ENCODE peak calls at places on chromosomes 7 and 10, in four cellular contexts. One of them, this sample, is unnamed.

GRCh38 chr7:83178066-83178465 is 15.4 kb upstream of the PCLO start:
- DNase-seq in HCT116: no peak
- DNase-seq in HepG2: no peak
- DNase-seq in SK-N-SH: no peak
- DNase-seq in this sample: no peak

GRCh38 chr10:76774987-76775603 is 862.5 kb downstream of the KCNMA1 start:
- DNase-seq in HCT116: no peak
- DNase-seq in HepG2: no peak
- DNase-seq in SK-N-SH: no peak
- DNase-seq in this sample: no peak

GRCh38 chr7:122303522-122303970 is 1.0 kb downstream of the FEZF1 start:
- DNase-seq in HCT116: no peak
- DNase-seq in HepG2: no peak
- DNase-seq in SK-N-SH: no peak
- DNase-seq in this sample: no peak

GRCh38 chr7:5408777-5409176 is 14.9 kb downstream of the TNRC18 start:
- DNase-seq in HCT116: no peak
- DNase-seq in HepG2: no peak
- DNase-seq in SK-N-SH: no peak
- DNase-seq in this sample: no peak

GRCh38 chr10:91597397-91597881 is 35.4 kb downstream of the PPP1R3C start:
- DNase-seq in HCT116: no peak
- DNase-seq in HepG2: peak
- DNase-seq in SK-N-SH: peak
- DNase-seq in this sample: no peak

GRCh38 chr7:16106869-16107268 is 314.5 kb downstream of the CRPPA start:
- DNase-seq in HCT116: no peak
- DNase-seq in HepG2: no peak
- DNase-seq in SK-N-SH: no peak
- DNase-seq in this sample: no peak

GRCh38 chr10:31620236-31621151 is 301.5 kb downstream of the ZEB1 start:
- DNase-seq in HCT116: no peak
- DNase-seq in HepG2: no peak
- DNase-seq in SK-N-SH: no peak
- DNase-seq in this sample: peak

GRCh38 chr10:121442536-121442935 is 155.7 kb downstream of the FGFR2 start:
- DNase-seq in HCT116: no peak
- DNase-seq in HepG2: no peak
- DNase-seq in SK-N-SH: no peak
- DNase-seq in this sample: no peak

GRCh38 chr7:130908345-130909160 is 174.5 kb upstream of the KLF14 start:
- DNase-seq in HCT116: no peak
- DNase-seq in HepG2: no peak
- DNase-seq in SK-N-SH: no peak
- DNase-seq in this sample: no peak

GRCh38 chr10:541750-542371 is 147.6 kb downstream of the DIP2C start:
- DNase-seq in HCT116: no peak
- DNase-seq in HepG2: no peak
- DNase-seq in SK-N-SH: no peak
- DNase-seq in this sample: no peak

GRCh38 chr7:80623465-80624252 is 14.8 kb upstream of the CD36 start:
- DNase-seq in HCT116: no peak
- DNase-seq in HepG2: peak
- DNase-seq in SK-N-SH: no peak
- DNase-seq in this sample: no peak

DNA sequence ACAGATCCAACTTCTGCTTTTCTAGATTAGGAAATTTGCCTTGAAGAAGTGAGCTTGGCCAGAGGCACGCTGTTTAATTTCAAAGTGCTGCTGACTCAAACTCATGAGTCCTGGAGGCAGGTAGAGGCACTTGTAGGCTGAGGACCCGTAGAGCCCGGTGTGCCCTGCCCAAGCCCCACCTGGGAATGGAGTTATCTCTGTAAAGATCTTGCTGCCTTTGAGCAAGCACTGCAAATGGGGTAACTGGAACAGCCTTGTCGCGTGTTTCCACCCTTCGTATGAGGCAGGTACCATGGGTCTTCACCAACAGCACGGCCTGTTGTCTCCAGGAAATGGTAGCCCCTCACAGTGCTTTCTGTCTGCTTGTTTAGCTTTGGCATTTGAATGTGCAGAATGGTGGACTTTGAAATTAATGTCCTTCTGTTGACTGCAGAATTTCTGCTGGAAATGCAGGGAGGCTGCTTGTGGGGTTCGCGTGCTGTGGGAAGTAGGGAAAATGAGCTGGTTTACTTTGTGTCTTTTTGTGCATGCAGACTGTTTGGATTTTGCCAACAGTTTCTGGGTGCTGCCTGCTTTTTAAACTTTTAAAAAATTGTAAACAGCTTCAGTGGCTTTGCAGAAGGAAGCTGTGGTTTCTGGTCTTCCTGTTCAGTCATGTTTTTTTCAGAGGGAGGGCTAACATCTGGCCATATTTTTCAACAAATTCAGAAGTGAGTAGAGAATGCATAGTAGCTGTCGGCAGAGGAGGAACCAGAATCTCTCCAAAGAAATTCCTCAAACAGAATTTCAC is 27.2 kb downstream of the CCM2 start:
- DNase-seq in HCT116: no peak
- DNase-seq in HepG2: peak
- DNase-seq in SK-N-SH: no peak
- DNase-seq in this sample: no peak
- TF ChIP-seq ELF1 in HCT116: no peak
- TF ChIP-seq ELF1 in HepG2: no peak
- TF ChIP-seq ELF1 in SK-N-SH: no peak
- TF ChIP-seq ELF1 in this sample: no peak

GRCh38 chr7:45921699-45922519 is 837 bp upstream of the IGFBP3 start:
- DNase-seq in HCT116: peak
- DNase-seq in HepG2: peak
- DNase-seq in SK-N-SH: peak
- DNase-seq in this sample: no peak
- TF ChIP-seq ELF1 in HCT116: no peak
- TF ChIP-seq ELF1 in HepG2: no peak
- TF ChIP-seq ELF1 in SK-N-SH: no peak
- TF ChIP-seq ELF1 in this sample: no peak

GRCh38 chr10:62885656-62886461 is 69.7 kb upstream of the EGR2 start:
- DNase-seq in HCT116: no peak
- DNase-seq in HepG2: peak
- DNase-seq in SK-N-SH: no peak
- DNase-seq in this sample: no peak
- TF ChIP-seq ELF1 in HCT116: no peak
- TF ChIP-seq ELF1 in HepG2: no peak
- TF ChIP-seq ELF1 in SK-N-SH: no peak
- TF ChIP-seq ELF1 in this sample: no peak

GRCh38 chr7:1359051-1359400 is 100.2 kb downstream of the MICALL2 start:
- DNase-seq in HCT116: no peak
- DNase-seq in HepG2: no peak
- DNase-seq in SK-N-SH: peak
- DNase-seq in this sample: no peak

GRCh38 chr7:1359681-1360485 is 99.4 kb downstream of the MICALL2 start:
- DNase-seq in HCT116: no peak
- DNase-seq in HepG2: no peak
- DNase-seq in SK-N-SH: no peak
- DNase-seq in this sample: no peak

GRCh38 chr7:1355568-1356340 is 103.5 kb downstream of the MICALL2 start:
- DNase-seq in HCT116: no peak
- DNase-seq in HepG2: no peak
- DNase-seq in SK-N-SH: peak
- DNase-seq in this sample: no peak

GRCh38 chr7:1358376-1359050 is 100.8 kb downstream of the MICALL2 start:
- DNase-seq in HCT116: no peak
- DNase-seq in HepG2: no peak
- DNase-seq in SK-N-SH: peak
- DNase-seq in this sample: no peak

DNA sequence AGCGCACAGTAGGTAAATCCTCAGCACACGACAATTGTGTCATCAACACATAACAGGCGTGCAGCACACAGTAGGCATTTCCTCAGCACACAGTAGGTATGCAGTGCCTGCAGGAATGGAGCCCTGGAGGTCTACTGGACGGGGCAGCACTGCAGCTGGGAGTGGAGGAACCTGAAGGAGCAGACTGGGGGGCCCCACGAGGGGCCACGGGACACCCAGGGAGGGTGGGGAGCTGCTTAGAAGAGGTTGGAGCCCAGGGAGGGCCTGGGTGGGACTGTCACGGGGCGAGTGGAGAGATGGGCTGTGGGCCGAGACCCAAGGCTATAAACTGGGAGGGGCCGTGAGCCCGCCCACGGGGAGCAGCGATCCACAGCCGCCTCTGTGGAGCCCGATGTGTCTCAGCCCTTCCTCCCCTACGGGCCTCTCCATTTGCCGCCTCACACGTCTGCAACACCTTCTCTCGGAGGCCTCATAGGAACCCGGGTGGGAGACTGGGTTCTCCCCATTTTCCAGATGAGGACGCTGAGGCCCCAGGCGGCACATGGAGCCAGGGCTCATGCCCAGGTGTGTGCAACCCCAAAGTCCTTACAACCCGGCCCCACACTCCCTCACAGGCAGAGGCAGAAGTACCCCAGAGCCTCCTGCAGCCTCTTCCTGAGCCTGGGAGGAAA is 101.5 kb downstream of the MICALL2 start:
- DNase-seq in HCT116: no peak
- DNase-seq in HepG2: no peak
- DNase-seq in SK-N-SH: peak
- DNase-seq in this sample: no peak
- TF ChIP-seq ELF1 in HCT116: no peak
- TF ChIP-seq ELF1 in HepG2: no peak
- TF ChIP-seq ELF1 in SK-N-SH: no peak
- TF ChIP-seq ELF1 in this sample: no peak

DNA sequence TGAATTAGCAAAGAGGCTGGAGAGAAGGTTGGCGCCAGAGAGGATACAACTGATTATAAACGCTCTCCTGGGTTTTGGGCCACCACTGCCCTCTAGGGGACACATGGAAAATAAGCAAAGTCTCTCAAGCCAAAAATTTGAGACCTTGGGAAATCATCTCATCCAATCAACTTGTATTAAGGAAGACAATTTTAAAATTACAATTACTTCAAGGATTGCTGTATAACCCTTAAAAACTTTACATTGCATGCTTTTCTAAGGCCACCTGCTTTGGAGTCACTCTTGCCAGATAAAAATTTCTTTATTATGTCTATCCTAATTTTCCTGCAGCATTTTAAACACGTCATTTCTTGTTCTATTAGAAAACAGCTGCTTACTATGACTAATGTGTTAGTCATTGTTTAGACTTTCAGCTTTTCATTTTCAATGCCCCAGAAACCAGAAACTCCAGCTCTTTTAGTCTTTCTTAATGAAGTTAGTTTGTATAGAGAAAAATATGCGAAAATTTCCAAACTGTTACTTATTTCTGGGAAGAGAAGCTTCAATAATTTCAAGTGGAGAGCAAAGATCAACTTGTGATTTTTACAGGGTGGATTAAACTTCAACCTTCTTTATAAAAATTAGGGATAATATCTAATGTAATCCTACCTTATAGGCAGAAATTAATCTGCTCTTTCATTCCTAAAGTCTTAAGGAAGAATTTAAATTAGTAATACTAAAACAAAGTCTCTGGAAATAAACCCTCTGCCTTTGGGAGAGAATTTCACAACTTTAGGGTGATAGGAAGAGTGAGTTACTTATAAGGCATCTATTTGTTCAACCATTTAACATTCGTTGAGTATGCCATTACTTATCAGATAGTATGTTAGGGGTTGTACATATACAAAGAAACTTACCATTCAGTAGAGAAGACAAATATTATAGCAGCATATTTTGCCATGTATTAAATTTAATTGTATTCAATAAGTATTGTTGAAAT is 20.6 kb upstream of the RHOBTB1 start:
- DNase-seq in HCT116: peak
- DNase-seq in HepG2: peak
- DNase-seq in SK-N-SH: peak
- DNase-seq in this sample: peak
- TF ChIP-seq ELF1 in HCT116: no peak
- TF ChIP-seq ELF1 in HepG2: no peak
- TF ChIP-seq ELF1 in SK-N-SH: no peak
- TF ChIP-seq ELF1 in this sample: no peak

GRCh38 chr7:55733584-55733983 is 129.0 kb downstream of the SEPTIN14 start:
- DNase-seq in HCT116: no peak
- DNase-seq in HepG2: no peak
- DNase-seq in SK-N-SH: no peak
- DNase-seq in this sample: no peak
- TF ChIP-seq ELF1 in HCT116: no peak
- TF ChIP-seq ELF1 in HepG2: no peak
- TF ChIP-seq ELF1 in SK-N-SH: no peak
- TF ChIP-seq ELF1 in this sample: no peak

DNA sequence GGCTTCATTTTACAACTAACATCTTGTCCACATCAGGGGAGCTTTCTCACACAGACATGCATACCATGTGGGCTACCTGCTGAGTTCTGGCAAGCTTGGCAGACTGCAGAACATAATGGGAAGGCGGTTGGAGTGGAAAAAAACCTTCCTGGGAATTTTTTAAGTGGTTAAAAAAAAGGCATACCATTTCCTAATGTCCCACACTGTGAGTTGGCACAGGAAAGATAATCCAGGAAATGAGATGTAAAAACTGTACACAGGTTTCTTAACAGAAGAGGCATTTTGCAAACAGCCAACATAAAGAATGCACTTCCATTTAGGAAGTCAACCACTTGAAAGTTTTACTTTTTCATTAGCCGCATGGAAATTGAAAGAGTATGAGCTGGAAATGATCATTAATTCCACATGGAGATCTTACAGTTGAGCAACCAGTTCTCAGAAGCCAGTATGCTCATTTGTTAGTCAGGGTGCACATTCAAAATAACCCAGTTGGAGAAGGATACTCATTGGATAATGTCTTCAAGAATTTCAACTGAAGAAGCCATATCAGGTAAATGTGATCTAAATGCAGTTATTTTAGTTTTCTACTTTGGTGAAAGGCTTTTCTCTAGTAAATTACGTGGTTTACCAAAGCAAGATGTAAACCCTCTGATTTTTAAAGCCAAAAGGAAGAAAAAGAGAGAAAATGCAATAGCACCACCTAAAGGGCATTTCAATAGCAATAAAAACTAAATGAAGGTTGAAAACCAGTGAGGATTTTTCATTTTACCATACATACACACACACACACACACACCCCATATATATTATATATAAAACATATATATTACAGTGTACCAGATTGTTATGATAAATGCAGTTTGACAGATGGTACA is 194.0 kb downstream of the TAX1BP1 start:
- DNase-seq in HCT116: no peak
- DNase-seq in HepG2: no peak
- DNase-seq in SK-N-SH: no peak
- DNase-seq in this sample: no peak
- TF ChIP-seq ELF1 in HCT116: no peak
- TF ChIP-seq ELF1 in HepG2: no peak
- TF ChIP-seq ELF1 in SK-N-SH: no peak
- TF ChIP-seq ELF1 in this sample: no peak

This sample was measured in K562.